ENCODE peak calls at places on chromosome 22, in five cellular contexts. Y is A549, K is IMR-90, O is H1, D is HepG2. T is an unnamed sample.

GRCh38 chr22:44723801-44724200 is 21.8 kb downstream of the PRR5 start:
- DNase-seq in Y (peak), D (peak), O (no peak), K (peak), T (peak)

GRCh38 chr22:44667829-44668189 is 34.2 kb upstream of the PRR5 start:
- DNase-seq in K (no peak), Y (no peak), D (no peak), O (no peak), T (no peak)

GRCh38 chr22:44580756-44581435 is 82.9 kb upstream of the RTL6 start:
- DNase-seq in K (no peak), Y (no peak), D (no peak), O (no peak), T (no peak)

GRCh38 chr22:49971232-49972162 is 10.9 kb downstream of the PIM3 start:
- DNase-seq in O (peak), K (no peak), D (no peak), Y (peak), T (peak)

GRCh38 chr22:20174785-20175596 is 24.1 kb upstream of the CCDC188 start:
- DNase-seq in Y (no peak), O (no peak), K (peak), D (no peak), T (no peak)

GRCh38 chr22:37242395-37242918 is 1.6 kb downstream of the RAC2 start:
- DNase-seq in K (peak), O (no peak), Y (no peak), D (no peak), T (peak)

GRCh38 chr22:47201186-47201995 is 438.9 kb downstream of the TBC1D22A start:
- DNase-seq in D (no peak), Y (no peak), K (no peak), O (peak), T (no peak)

GRCh38 chr22:27754247-27754887 is 47.2 kb downstream of the MN1 start:
- DNase-seq in O (no peak), Y (no peak), K (no peak), D (no peak), T (no peak)

GRCh38 chr22:24482998-24483397 is 12.1 kb upstream of the UPB1 start:
- DNase-seq in Y (no peak), K (no peak), O (no peak), D (no peak), T (no peak)

GRCh38 chr22:28958611-28959010 is 75.2 kb downstream of the ZNRF3 start:
- DNase-seq in D (no peak), Y (no peak), K (peak), O (no peak), T (no peak)

GRCh38 chr22:26669060-26669481 is 11.7 kb downstream of the MIAT start:
- DNase-seq in O (peak), D (peak), Y (no peak), K (peak), T (no peak)

GRCh38 chr22:24414984-24415945 is 12.1 kb upstream of the ADORA2A start:
- DNase-seq in Y (no peak), O (no peak), D (no peak), K (peak), T (no peak)

GRCh38 chr22:25057013-25057881 is 104.7 kb downstream of the KIAA1671 start:
- DNase-seq in D (peak), K (no peak), O (peak), Y (peak), T (peak)

GRCh38 chr22:20964090-20964798 is 2.8 kb upstream of the AIFM3 start:
- DNase-seq in Y (no peak), D (no peak), O (no peak), K (no peak), T (no peak)

GRCh38 chr22:41847300-41847699 is 14.4 kb downstream of the SREBF2 start:
- DNase-seq in Y (no peak), O (no peak), K (no peak), D (no peak), T (no peak)

GRCh38 chr22:43972931-43973330 is 17.7 kb downstream of the SAMM50 start:
- DNase-seq in K (no peak), D (no peak), Y (no peak), O (no peak), T (no peak)

GRCh38 chr22:33271390-33272161 is 213.4 kb upstream of the SYN3 start:
- DNase-seq in K (peak), Y (no peak), O (no peak), D (no peak), T (no peak)

GRCh38 chr22:28410050-28410816 is 269.4 kb downstream of the TTC28 start:
- DNase-seq in D (no peak), Y (no peak), O (no peak), K (peak), T (no peak)

GRCh38 chr22:23409976-23410375 is 170.1 kb downstream of the IGLL1 start:
- DNase-seq in O (no peak), K (no peak), Y (no peak), D (no peak), T (no peak)

GRCh38 chr22:20807315-20807752 is 33.4 kb downstream of the SERPIND1 start:
- DNase-seq in D (no peak), O (no peak), Y (peak), K (peak), T (peak)

GRCh38 chr22:49934144-49934890 is 15.9 kb downstream of the CRELD2 start:
- DNase-seq in K (peak), O (no peak), D (no peak), Y (no peak), T (peak)

GRCh38 chr22:44365832-44366231 is 53.1 kb upstream of the SHISAL1 start:
- DNase-seq in Y (no peak), K (no peak), D (no peak), O (no peak), T (no peak)

GRCh38 chr22:35140879-35141745 is 75.2 kb downstream of the ISX start:
- DNase-seq in D (no peak), Y (no peak), K (no peak), O (peak), T (peak)

GRCh38 chr22:22235564-22235963 is 9.0 kb upstream of the VPREB1 start:
- DNase-seq in O (peak), K (no peak), D (no peak), Y (no peak), T (peak)
- TF ChIP-seq CEBPB in O (no peak), K (no peak), D (no peak), Y (no peak), T (no peak)

GRCh38 chr22:17410576-17410975 is 41.3 kb downstream of the CECR2 start:
- DNase-seq in Y (no peak), K (no peak), D (no peak), O (no peak), T (no peak)
- TF ChIP-seq MAFK in Y (no peak), K (no peak), D (no peak), O (no peak), T (no peak)

GRCh38 chr22:48827228-48827810 is 1000.4 kb downstream of the BRD1 start:
- DNase-seq in Y (no peak), K (no peak), D (no peak), O (peak), T (no peak)
- TF ChIP-seq CEBPB in Y (no peak), K (no peak), D (no peak), O (no peak), T (no peak)

GRCh38 chr22:46070215-46070721 is 80.1 kb upstream of the PPARA start:
- DNase-seq in K (peak), O (peak), Y (no peak), D (peak), T (no peak)
- TF ChIP-seq MAFK in K (no peak), O (no peak), Y (no peak), D (no peak), T (no peak)

DNA sequence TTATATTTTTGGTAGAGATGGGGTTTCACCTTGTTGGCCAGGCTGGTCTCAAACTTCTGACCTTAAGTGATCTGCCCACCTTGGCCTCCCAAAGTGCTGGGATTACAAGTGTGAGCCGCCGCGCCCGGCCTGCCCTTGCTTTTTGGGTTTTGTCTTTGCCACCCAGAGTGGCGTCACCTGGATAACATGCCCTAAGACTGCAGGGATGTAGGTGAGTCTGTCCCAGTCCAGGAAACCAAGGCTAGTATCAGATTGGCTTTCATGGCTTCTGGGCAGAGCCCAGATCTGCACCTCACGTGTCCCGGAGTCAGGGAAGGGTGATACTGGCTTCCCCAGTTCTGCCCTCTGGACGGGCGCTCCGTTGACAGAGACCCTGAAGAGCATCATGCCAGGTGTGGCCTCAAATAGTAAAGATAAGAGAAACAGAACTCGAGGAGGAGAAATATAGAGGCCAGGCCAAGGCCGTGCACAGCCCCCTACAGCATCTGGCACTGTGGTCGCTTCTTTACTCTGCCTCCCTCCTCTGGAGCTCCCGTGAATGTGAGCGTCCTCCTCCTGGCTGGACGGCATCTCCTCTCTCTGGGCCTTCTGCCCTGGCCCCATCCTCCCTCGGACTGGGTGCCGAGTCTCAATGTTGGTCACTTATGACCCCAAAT is 7.8 kb upstream of the APOBEC3B start:
- DNase-seq in K (no peak), D (no peak), O (no peak), Y (no peak), T (no peak)
- TF ChIP-seq CEBPB in K (no peak), D (no peak), O (no peak), Y (no peak), T (no peak)

GRCh38 chr22:42905217-42905616 is 48.1 kb upstream of the ARFGAP3 start:
- DNase-seq in D (no peak), Y (no peak), K (no peak), O (no peak), T (no peak)
- TF ChIP-seq MAFK in D (no peak), Y (no peak), K (no peak), O (no peak), T (no peak)